ENCODE peak calls at places on chromosomes 4 and X, in four cellular contexts. X is esophagus squamous epithelium; M is frontal cortex; N is naive thymus-derived CD4-positive, alpha-beta T cell. Z is an unnamed sample.

GRCh38 chr4:62512271-62512670 is 1312.1 kb downstream of the ADGRL3 start:
- DNase-seq in X (no peak), M (no peak), N (no peak), Z (no peak)

GRCh38 chr4:81722229-81722900 is 250.7 kb upstream of the RASGEF1B start:
- DNase-seq in X (no peak), M (no peak), N (no peak), Z (no peak)

GRCh38 chr4:124640037-124640730 is 72.3 kb downstream of the ANKRD50 start:
- DNase-seq in X (no peak), M (no peak), N (no peak), Z (no peak)

GRCh38 chrX:55135171-55135570 is 46.4 kb downstream of the PAGE2 start:
- DNase-seq in X (no peak), M (no peak), N (no peak), Z (no peak)

GRCh38 chr4:27000820-27001219 is 140.2 kb downstream of the STIM2 start:
- DNase-seq in X (no peak), M (no peak), N (no peak), Z (no peak)

GRCh38 chr4:95362906-95363578 is 185.7 kb downstream of the UNC5C start:
- DNase-seq in X (no peak), M (no peak), N (no peak), Z (no peak)

GRCh38 chr4:87092389-87093141 is 127.9 kb downstream of the KLHL8 start:
- DNase-seq in X (no peak), M (no peak), N (no peak), Z (peak)

GRCh38 chr4:133596459-133596858 is 447.4 kb downstream of the PCDH10 start:
- DNase-seq in X (no peak), M (no peak), N (no peak), Z (no peak)

GRCh38 chrX:150547511-150548115 is 20.8 kb upstream of the MTM1 start:
- DNase-seq in X (peak), M (peak), N (no peak), Z (peak)

GRCh38 chrX:30612250-30612655 is 34.7 kb upstream of the TASL start:
- DNase-seq in X (no peak), M (no peak), N (no peak), Z (no peak)

GRCh38 chr4:82899339-82899738 is 1.2 kb upstream of the THAP9 start:
- DNase-seq in X (no peak), M (no peak), N (no peak), Z (no peak)